ENCODE peak calls at places on chromosomes 12 and 14, in seven cellular contexts. Z, I, K, S, T, R and A are unnamed samples.

GRCh38 chr14:21923820-21924219 is 250.2 kb upstream of the OR4E1 start:
- DNase-seq in Z (no peak), I (no peak), T (no peak), K (no peak), R (no peak), S (no peak), A (no peak)

GRCh38 chr14:44640416-44640815 is 133.3 kb upstream of the FSCB start:
- DNase-seq in I (no peak), S (no peak), K (no peak), Z (no peak), T (no peak), R (no peak), A (no peak)

GRCh38 chr12:5076761-5077160 is 33.1 kb downstream of the KCNA5 start:
- DNase-seq in K (no peak), Z (no peak), I (no peak), S (no peak), R (no peak), T (peak), A (no peak)

GRCh38 chr12:58750484-58750883 is 169.8 kb downstream of the LRIG3 start:
- DNase-seq in T (no peak), I (no peak), R (peak), Z (no peak), K (peak), S (peak), A (no peak)

GRCh38 chr14:100140452-100141132 is 18.9 kb downstream of the DEGS2 start:
- DNase-seq in I (no peak), K (no peak), S (no peak), T (no peak), R (peak), Z (no peak), A (peak)

GRCh38 chr14:59116984-59117415 is 71.5 kb upstream of the DAAM1 start:
- DNase-seq in R (no peak), K (no peak), S (peak), Z (no peak), T (no peak), I (no peak), A (no peak)

GRCh38 chr14:26398616-26399015 is 199.2 kb downstream of the NOVA1 start:
- DNase-seq in I (no peak), K (peak), S (no peak), Z (no peak), T (no peak), R (peak), A (no peak)

GRCh38 chr14:60183724-60184596 is 18.8 kb upstream of the DHRS7 start:
- DNase-seq in S (no peak), K (peak), Z (peak), T (no peak), R (peak), I (no peak), A (no peak)

GRCh38 chr14:61139006-61139599 is 142.0 kb downstream of the TMEM30B start:
- DNase-seq in K (no peak), T (no peak), Z (no peak), S (no peak), I (no peak), R (no peak), A (no peak)

GRCh38 chr12:14111230-14111865 is 129.9 kb upstream of the GRIN2B start:
- DNase-seq in R (no peak), T (no peak), I (no peak), Z (peak), K (no peak), S (no peak), A (no peak)

GRCh38 chr14:89665262-89665661 is 248.2 kb upstream of the FOXN3 start:
- DNase-seq in T (no peak), S (no peak), Z (no peak), R (no peak), K (no peak), I (no peak), A (no peak)

GRCh38 chr14:74941676-74942097 is 13.7 kb downstream of the PGF start:
- DNase-seq in I (no peak), Z (no peak), T (peak), K (no peak), R (peak), S (no peak), A (no peak)

GRCh38 chr12:57474862-57475261 is 4.8 kb downstream of the ARHGAP9 start:
- DNase-seq in T (no peak), I (no peak), Z (no peak), R (no peak), K (no peak), S (no peak), A (no peak)

DNA sequence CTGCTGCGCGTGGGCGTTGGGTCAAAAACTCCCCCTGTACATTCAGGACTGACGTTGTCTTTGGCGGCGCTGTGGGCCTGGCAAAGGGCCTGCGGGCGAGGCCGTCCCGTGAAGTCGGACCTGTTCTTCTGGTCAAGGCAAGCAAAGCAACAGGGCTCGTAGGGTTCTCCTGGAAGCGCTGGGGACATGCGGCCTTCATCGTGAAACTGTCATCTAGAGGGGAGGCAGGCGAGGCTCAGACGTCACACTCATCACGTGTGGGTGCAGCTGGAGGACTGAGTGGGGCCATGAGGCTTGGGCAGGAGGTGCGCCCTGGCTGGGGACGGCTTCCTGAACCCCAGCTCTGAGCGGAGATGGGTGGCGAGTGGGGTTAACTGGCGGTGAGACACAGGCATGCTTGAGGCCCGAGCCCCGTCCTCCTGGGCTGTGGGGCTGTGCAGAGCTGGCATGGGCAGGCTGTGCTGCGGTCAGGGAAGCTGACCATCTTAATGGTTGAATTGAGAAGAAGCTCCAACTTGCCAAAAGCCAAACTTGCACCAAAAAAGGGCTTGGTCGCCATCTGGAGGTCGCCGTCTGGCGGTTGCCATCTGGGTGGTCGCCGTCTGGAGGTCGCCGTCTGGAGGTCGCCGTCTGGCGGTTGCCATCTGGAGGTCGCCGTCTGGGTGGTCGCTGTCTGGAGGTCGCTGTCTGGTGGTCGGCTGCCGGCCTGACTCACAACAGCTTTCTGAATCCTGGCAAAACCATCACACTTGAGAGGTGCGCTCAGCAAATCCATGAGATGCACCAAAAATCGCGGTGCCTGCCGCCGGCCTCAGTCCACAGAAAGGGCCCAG is 66.2 kb downstream of the NOC4L start:
- DNase-seq in I (no peak), R (no peak), Z (no peak), S (no peak), T (no peak), K (no peak), A (no peak)
- TF ChIP-seq CTCF in I (no peak), R (no peak), Z (no peak), S (no peak), T (no peak), K (no peak), A (no peak)

GRCh38 chr12:54546511-54546910 is 2.9 kb upstream of the PDE1B start:
- DNase-seq in K (no peak), I (no peak), R (no peak), T (no peak), Z (no peak), S (no peak), A (no peak)
- TF ChIP-seq CTCF in K (no peak), I (no peak), R (no peak), T (no peak), Z (no peak), S (no peak), A (no peak)

GRCh38 chr12:44876554-44877275 is 600 bp upstream of the NELL2 start:
- DNase-seq in T (no peak), Z (peak), R (peak), K (no peak), S (no peak), I (no peak), A (peak)
- TF ChIP-seq CTCF in T (no peak), Z (no peak), R (no peak), K (peak), S (no peak), I (no peak), A (no peak)

DNA sequence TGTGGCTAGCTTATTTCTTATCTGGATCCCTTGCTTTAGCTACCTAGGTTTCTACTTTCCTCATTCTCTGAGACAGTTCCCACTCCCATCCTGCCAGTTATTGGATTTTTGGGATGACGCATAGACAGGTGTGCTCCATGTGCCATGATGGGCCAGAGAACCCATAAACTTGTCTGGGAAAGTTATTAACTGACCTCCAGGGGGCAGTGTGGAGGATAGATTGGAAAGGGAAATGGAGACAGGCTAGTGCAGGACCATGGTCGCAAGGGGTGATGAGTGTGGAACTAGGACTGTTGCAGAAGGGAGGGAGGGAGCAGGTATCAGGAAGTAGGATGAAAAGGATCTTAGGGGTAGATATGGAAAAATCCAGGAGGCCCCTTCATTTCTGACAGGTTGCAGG is 80.3 kb downstream of the ESRRB start:
- DNase-seq in Z (peak), I (no peak), T (no peak), S (no peak), K (peak), R (peak), A (peak)
- TF ChIP-seq CTCF in Z (peak), I (no peak), T (peak), S (peak), K (peak), R (peak), A (peak)

DNA sequence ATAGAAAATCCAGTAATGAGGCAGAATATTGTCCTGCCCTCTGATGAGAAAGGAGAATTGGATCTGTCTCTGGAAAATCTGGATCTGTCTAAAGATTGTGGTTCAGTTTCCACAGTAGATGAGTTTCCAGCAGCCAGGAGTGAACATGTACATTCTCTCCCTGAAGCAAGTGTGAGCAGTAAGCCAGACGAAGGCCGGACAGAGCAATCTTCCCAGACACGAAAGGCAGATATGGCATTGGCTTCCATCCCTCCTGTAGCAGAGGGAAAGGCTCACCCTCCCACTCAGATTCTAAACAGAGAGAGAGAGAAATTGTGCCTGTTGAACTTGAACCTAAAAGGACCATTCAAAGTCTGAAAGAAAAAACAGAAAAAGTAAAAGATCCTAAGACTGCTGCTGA is 31.4 kb downstream of the PARP11 start:
- DNase-seq in R (peak), K (no peak), S (no peak), I (peak), T (no peak), Z (no peak), A (no peak)
- TF ChIP-seq CTCF in R (no peak), K (no peak), S (no peak), I (no peak), T (no peak), Z (no peak), A (no peak)

GRCh38 chr14:72419226-72419625 is 474.7 kb downstream of the DPF3 start:
- DNase-seq in S (no peak), T (no peak), K (no peak), I (no peak), Z (no peak), R (no peak), A (no peak)

GRCh38 chr14:72420749-72421452 is 473.0 kb downstream of the DPF3 start:
- DNase-seq in Z (peak), I (peak), K (peak), R (peak), T (peak), S (peak), A (peak)

GRCh38 chr14:72416081-72416849 is 477.6 kb downstream of the DPF3 start:
- DNase-seq in Z (no peak), S (no peak), I (no peak), R (no peak), K (no peak), T (no peak), A (no peak)

DNA sequence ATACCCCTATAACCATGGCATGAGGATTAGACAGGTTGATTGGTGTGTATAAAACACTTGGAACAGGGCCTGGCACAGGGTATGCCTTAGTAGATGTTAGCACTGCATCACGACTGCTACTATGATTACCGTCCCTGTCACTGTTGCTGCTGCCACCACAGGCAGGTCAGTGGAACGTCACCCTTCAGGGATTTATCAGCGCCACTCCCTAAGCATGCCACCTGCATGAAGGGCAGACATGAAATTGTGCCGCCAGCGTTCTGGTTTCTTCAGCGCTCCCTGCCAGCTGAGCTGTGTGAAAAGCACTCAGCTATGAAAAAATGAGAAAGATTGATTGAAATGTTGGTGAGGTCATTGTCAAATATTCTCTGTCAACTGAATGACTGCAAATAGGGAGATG is 477.0 kb downstream of the DPF3 start:
- DNase-seq in T (no peak), I (no peak), Z (peak), R (no peak), K (no peak), S (no peak), A (no peak)
- TF ChIP-seq CTCF in T (peak), I (no peak), Z (peak), R (no peak), K (no peak), S (no peak), A (no peak)